ENCODE peak calls at places on chromosomes 13 and 19, in seven cellular contexts. L is GM12891, O is K562, Q is H1, G is GM12878, T is SK-N-SH, J is HepG2. Z is an unnamed sample.

GRCh38 chr19:29540128-29540527 is 14.3 kb downstream of the VSTM2B start:
- DNase-seq in O (no peak), L (no peak), Q (no peak), T (no peak), G (no peak), J (no peak), Z (no peak)

GRCh38 chr13:50012396-50013169 is 2.7 kb upstream of the KCNRG start:
- DNase-seq in T (no peak), J (no peak), O (no peak), Q (no peak), G (no peak), L (no peak), Z (no peak)

GRCh38 chr13:113759525-113760137 is 605 bp downstream of the TMEM255B start:
- DNase-seq in Q (no peak), J (no peak), L (no peak), O (no peak), G (no peak), T (peak), Z (no peak)

GRCh38 chr19:33428627-33429013 is 55.1 kb downstream of the CEBPG start:
- DNase-seq in J (no peak), T (no peak), G (no peak), L (no peak), Q (no peak), O (no peak), Z (no peak)

GRCh38 chr13:105329359-105329758 is 1206.1 kb downstream of the EFNB2 start:
- DNase-seq in O (no peak), T (no peak), Q (no peak), L (no peak), G (no peak), J (no peak), Z (no peak)

GRCh38 chr19:55145241-55145640 is 3.8 kb downstream of the TNNT1 start:
- DNase-seq in G (no peak), T (no peak), L (no peak), Q (no peak), O (peak), J (no peak), Z (no peak)

GRCh38 chr13:47813683-47814082 is 187.4 kb downstream of the SUCLA2 start:
- DNase-seq in J (no peak), T (no peak), G (no peak), L (no peak), Q (no peak), O (no peak), Z (no peak)

GRCh38 chr19:6979341-6979740 is 41.9 kb downstream of the MBD3L2B start:
- DNase-seq in Q (no peak), T (no peak), J (no peak), O (no peak), L (no peak), G (no peak), Z (no peak)

GRCh38 chr19:33443638-33444195 is 70.2 kb downstream of the CEBPG start:
- DNase-seq in Q (no peak), J (no peak), O (no peak), T (no peak), L (no peak), G (no peak), Z (no peak)

GRCh38 chr19:31560021-31560770 is 211.0 kb upstream of the TSHZ3 start:
- DNase-seq in Q (no peak), O (no peak), L (no peak), G (no peak), T (no peak), J (no peak), Z (no peak)

GRCh38 chr19:21138130-21138529 is 3.7 kb upstream of the ZNF431 start:
- DNase-seq in Q (no peak), T (no peak), L (no peak), G (no peak), O (no peak), J (peak), Z (no peak)

GRCh38 chr13:112450567-112451240 is 74.5 kb downstream of the SPACA7 start:
- DNase-seq in T (no peak), J (no peak), L (no peak), O (no peak), G (no peak), Q (no peak), Z (no peak)

GRCh38 chr13:113734099-113734825 is 24.8 kb upstream of the TMEM255B start:
- DNase-seq in T (no peak), O (no peak), G (no peak), Q (no peak), J (no peak), L (no peak), Z (no peak)

DNA sequence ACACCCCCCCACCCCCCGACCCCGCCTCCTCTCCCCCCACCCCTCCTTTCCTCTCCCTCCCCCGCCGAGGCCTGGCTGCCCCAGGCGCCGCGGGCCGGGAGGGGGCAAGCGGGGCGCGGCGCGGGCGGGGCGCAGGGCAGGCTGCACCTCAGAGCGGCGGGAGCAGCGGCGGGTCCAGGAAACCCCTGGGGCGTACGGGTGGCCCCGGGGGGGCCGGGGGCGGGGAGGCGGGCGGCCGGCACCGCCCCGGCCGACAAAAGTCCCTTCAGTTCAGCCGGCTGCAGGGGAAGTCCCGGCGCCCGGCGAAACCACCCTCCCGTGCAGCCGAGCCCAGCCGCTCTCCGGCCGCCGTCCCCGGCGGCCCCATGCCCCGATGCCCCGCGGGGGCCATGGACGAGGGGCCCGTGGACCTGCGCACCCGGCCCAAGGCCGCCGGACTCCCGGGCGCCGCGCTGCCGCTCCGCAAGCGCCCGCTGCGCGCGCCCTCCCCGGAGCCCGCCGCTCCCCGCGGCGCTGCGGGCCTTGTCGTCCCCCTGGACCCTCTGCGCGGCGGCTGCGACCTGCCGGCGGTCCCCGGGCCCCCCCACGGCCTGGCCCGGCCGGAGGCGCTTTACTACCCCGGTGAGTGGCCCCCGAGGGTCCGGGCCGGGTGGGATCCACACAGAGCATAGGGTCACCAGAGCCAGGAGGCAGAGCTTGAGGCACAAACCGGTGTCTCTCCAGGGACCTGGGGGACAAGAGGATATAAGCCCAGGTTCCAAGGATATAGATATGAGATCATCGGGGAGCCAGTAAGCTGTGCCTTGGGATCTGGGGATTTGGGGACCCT is at the start of gene BCL3:
- DNase-seq in O (peak), T (peak), G (no peak), L (peak), Q (no peak), J (no peak), Z (peak)
- TF ChIP-seq TAF1 in O (no peak), T (no peak), G (peak), L (peak), Q (no peak), J (no peak), Z (no peak)

GRCh38 chr13:75091707-75092106 is 390.3 kb downstream of the TBC1D4 start:
- DNase-seq in T (no peak), G (no peak), L (no peak), O (no peak), J (no peak), Q (no peak), Z (no peak)
- TF ChIP-seq POLR2AphosphoS5 in T (no peak), G (no peak), L (no peak), O (no peak), J (no peak), Q (no peak), Z (no peak)

DNA sequence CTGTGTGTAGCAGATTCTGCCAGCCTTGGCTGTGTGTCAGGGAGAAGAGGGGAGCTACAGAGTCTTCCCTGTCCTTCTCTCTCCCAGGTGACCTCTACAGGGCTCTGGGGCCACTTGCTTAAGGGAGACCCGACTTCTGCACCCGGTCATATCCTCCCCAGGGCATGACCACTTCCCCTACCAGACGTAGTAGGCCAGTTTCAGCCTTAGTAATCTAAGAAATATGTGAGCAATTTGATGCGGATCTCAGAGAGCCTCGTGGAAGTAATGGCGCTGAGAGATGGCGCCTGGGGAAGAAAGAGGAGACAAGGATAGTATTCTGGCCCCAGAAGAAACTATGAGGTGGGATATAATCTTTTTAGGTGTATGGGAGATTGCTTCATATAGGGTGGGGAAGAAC is 41.9 kb downstream of the NFIX start:
- DNase-seq in J (no peak), G (no peak), Q (no peak), O (no peak), L (no peak), T (no peak), Z (no peak)
- TF ChIP-seq TAF1 in J (no peak), G (no peak), Q (no peak), O (no peak), L (no peak), T (no peak), Z (no peak)

GRCh38 chr19:48991823-48992570 is 1.1 kb downstream of the GYS1 start:
- DNase-seq in Q (no peak), T (peak), J (no peak), L (peak), O (peak), G (no peak), Z (no peak)
- TF ChIP-seq POLR2AphosphoS5 in Q (no peak), T (peak), J (no peak), L (no peak), O (no peak), G (no peak), Z (no peak)

GRCh38 chr13:25192052-25192451 is 20.0 kb upstream of the AMER2 start:
- DNase-seq in G (no peak), L (no peak), Q (no peak), J (no peak), O (no peak), T (no peak), Z (no peak)

GRCh38 chr13:25192936-25193335 is 20.8 kb upstream of the AMER2 start:
- DNase-seq in G (no peak), T (no peak), J (no peak), L (no peak), Q (no peak), O (no peak), Z (no peak)

GRCh38 chr13:25200783-25201182 is 28.7 kb upstream of the AMER2 start:
- DNase-seq in O (no peak), G (no peak), J (no peak), Q (no peak), L (no peak), T (no peak), Z (no peak)

GRCh38 chr13:25192489-25192888 is 20.4 kb upstream of the AMER2 start:
- DNase-seq in L (no peak), O (no peak), T (no peak), Q (no peak), J (no peak), G (no peak), Z (no peak)

DNA sequence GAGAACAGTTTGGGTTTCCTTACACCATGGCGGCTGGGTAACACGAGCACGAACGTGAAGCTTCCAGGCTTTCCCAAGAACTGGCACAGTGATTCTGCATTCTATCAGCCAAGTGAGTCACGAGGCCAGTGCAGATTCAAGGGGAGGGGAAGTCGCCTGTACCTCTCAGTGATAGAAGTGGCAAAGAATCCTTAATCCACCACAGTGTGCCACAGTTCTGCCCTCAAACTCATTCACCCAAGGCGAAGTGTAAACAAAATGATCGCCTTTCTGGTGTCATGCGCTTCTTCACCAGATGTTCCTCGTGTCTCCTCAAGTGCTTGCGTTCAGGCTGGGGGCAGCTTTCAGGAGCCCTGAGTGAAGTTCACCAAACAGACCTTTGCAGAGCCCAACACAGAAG is 24.9 kb upstream of the AMER2 start:
- DNase-seq in G (no peak), T (no peak), L (no peak), J (no peak), O (no peak), Q (no peak), Z (no peak)
- TF ChIP-seq TAF1 in G (no peak), T (no peak), L (no peak), J (no peak), O (no peak), Q (no peak), Z (no peak)

GRCh38 chr13:85283408-85283807 is 515.8 kb downstream of the SLITRK6 start:
- DNase-seq in O (no peak), T (no peak), G (no peak), J (no peak), Q (no peak), L (no peak), Z (no peak)

GRCh38 chr13:85287528-85287927 is 511.7 kb downstream of the SLITRK6 start:
- DNase-seq in L (no peak), J (no peak), T (no peak), G (no peak), O (no peak), Q (no peak), Z (no peak)

GRCh38 chr13:85278851-85279250 is 520.4 kb downstream of the SLITRK6 start:
- DNase-seq in L (no peak), Q (no peak), J (no peak), O (no peak), T (peak), G (no peak), Z (no peak)

GRCh38 chr13:85286081-85286480 is 513.1 kb downstream of the SLITRK6 start:
- DNase-seq in O (no peak), G (no peak), J (no peak), Q (no peak), T (no peak), L (no peak), Z (no peak)

DNA sequence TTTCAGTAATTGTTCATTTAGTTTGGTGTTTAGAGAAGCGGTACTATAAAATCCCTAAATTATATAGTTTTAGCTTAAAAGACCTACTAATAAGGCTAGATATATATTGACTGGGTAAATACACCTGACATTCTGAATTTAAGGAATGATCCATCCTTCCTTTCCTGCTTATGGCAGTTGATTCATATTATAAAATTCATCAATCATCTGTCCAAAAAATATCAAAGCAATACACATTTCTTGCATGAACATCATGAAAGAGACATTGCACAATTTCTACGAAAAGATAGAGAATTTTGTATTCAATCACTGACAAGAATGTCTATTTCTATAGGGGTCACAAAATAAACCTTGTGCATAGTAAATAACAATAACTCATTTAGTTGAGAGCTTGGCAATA is 514.9 kb downstream of the SLITRK6 start:
- DNase-seq in Q (no peak), O (no peak), L (no peak), J (no peak), T (no peak), G (no peak), Z (no peak)
- TF ChIP-seq POLR2AphosphoS5 in Q (no peak), O (no peak), L (no peak), J (no peak), T (no peak), G (no peak), Z (no peak)

GRCh38 chr19:16970821-16971220 is 55.8 kb downstream of the CPAMD8 start:
- DNase-seq in O (no peak), G (no peak), J (no peak), L (no peak), T (no peak), Q (no peak), Z (no peak)

DNA sequence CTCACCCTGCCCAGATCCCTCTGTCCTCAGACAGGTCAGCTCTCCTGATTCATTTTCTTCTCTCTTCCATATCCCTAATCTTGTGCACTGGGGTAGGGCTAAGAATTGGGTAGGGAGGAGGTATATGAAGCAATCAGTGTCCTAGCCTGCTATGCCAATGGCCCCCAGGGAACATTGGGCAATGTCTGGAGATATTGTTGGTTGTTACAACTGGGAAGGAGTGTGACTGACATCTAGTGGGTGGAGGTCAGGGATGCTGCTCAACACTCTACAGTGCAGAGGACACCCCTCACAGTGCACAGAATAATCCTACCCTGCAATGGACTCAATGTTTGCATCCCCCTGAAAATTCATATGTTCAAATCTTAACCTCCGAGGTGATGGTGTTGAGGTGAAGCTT is 57.5 kb downstream of the CPAMD8 start:
- DNase-seq in O (no peak), L (no peak), G (no peak), Q (no peak), T (no peak), J (peak), Z (no peak)
- TF ChIP-seq TAF1 in O (no peak), L (no peak), G (no peak), Q (no peak), T (no peak), J (no peak), Z (no peak)

DNA sequence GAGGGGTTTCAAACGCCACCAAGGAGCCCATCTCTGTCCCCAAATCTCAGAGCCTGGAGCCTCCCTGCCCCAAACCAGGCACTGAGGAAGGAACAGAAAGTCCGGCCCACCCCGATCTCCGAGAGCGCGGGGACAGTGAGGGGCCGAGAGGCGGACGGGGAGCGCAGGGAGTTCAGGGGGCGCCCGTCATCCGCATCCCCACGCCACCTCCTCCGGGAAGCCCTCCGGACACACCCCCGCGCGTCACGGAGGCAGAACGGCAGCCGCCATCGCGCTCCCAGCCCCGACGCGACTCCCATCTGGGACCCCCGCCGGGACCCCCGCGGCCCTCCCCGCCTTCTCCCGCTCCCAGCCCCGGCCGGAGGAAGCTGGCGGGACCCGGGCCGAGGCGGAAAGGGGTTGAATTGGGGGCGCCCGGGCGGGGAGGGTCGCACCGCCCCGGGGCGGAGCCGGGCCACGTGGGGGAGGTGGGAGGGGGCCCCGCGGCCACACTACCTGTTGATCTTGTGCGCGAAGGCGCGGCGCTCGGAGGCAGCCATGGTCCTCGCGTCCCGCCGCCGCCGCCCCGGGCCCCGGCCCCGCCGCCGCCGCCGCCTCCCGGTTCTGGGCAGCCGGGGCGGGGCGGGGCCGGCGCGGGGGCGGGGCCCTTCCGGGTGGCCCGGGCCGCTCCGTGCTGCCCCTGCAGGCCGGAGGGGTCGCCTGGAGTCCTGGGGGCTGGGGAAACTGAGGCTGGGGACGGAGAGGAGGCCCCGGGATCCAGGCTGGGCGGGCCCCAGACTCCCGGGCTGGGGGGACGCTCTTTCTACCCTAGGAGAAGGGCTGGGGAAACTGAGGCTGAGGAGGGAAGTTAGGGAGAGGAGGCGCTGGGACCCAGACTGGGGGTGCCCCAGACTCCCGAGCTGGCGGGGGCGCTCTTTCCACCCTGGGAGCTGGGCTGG is at the start of gene DOCK6:
- DNase-seq in Q (no peak), G (no peak), L (peak), T (peak), J (no peak), O (peak), Z (no peak)
- TF ChIP-seq POLR2AphosphoS5 in Q (no peak), G (no peak), L (no peak), T (no peak), J (no peak), O (no peak), Z (no peak)

GRCh38 chr13:36829753-36830152 is 10.7 kb downstream of the RFXAP start:
- DNase-seq in O (no peak), L (no peak), G (no peak), Q (no peak), J (no peak), T (peak), Z (no peak)
- TF ChIP-seq TAF1 in O (no peak), L (no peak), G (no peak), Q (no peak), J (no peak), T (no peak), Z (no peak)

DNA sequence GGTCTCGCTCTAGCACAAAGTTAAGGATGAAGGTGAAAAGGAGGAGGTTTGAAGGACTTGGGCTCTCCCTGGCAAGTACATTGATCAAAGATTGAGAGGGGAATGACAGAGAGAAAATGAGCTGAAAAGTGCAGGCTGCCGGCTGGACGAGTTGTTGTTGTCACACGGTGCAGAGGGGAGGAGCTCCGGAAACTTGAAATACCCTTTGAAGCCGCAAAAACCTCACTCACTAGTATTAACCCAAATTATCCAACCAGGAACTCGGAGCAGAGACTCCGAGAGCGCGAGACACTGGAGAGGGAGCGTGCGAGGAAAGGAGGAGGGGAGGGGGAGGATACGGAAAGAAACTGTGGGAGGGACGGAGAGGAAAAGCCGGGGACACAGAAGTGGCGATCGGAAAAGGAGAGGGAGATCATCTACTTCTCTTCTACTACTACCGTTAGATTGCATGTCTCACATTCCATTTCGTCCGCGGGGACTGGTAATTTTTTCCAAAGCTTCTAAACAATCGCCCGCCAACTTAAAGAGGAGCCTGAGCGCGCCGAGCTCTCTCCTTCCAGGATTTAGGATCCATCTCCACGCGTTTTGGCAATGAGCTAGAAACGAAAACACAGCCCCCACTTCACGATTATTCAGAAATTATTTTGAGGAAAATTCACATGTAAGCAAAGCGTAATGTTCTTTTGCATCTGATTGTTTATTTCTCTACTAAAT is at the start of gene DACH1:
- DNase-seq in G (no peak), L (peak), Q (no peak), J (peak), T (peak), O (no peak), Z (peak)
- TF ChIP-seq POLR2AphosphoS5 in G (no peak), L (no peak), Q (no peak), J (no peak), T (no peak), O (no peak), Z (no peak)